ENCODE peak calls at places on chromosomes 16 and 17, in eight cellular contexts. K is Right ventricle myocardium superior; J is HS-5; D is activated gamma-delta T cell; U is CD4-positive, alpha-beta T cell; O is activated T-cell treated with anti-CD3 and anti-CD28 coated beads, Interleukin-2, amount 50 U/mL, for 72 hours; V is GF-D8; I is left ventricle myocardium inferior. Y is an unnamed sample.

GRCh38 chr17:338442-339192 is 14.0 kb downstream of the RPH3AL start:
- DNase-seq in K (no peak), J (no peak), D (no peak), U (no peak), O (no peak), V (peak; percentile 0), I (no peak), Y (no peak)

GRCh38 chr17:18042969-18043368 is 3.8 kb downstream of the GID4 start:
- DNase-seq in K (no peak), J (no peak), D (no peak), U (no peak), O (no peak), V (no peak), I (no peak), Y (no peak)

GRCh38 chr17:65595071-65595655 is 33.7 kb upstream of the AXIN2 start:
- DNase-seq in K (no peak), J (no peak), D (no peak), U (no peak), O (no peak), V (no peak), I (no peak), Y (peak; percentile 58)

GRCh38 chr17:19021622-19022083 is 17.1 kb upstream of the FAM83G start:
- DNase-seq in K (peak; percentile 46), J (no peak), D (no peak), U (peak; percentile 34), O (peak; percentile 39), V (no peak), I (no peak), Y (no peak)

GRCh38 chr16:67543036-67543435 is 14.4 kb downstream of the RIPOR1 start:
- DNase-seq in K (no peak), J (no peak), D (no peak), U (no peak), O (no peak), V (no peak), I (no peak), Y (no peak)

GRCh38 chr17:59413014-59413725 is 81.7 kb downstream of the YPEL2 start:
- DNase-seq in K (no peak), J (no peak), D (no peak), U (no peak), O (no peak), V (no peak), I (no peak), Y (no peak)

GRCh38 chr17:28953444-28954118 is 2.3 kb upstream of the PHF12 start:
- DNase-seq in K (no peak), J (no peak), D (no peak), U (peak; percentile 39), O (peak; percentile 63), V (no peak), I (no peak), Y (peak; percentile 85)

GRCh38 chr17:72614476-72614870 is 478.0 kb downstream of the SLC39A11 start:
- DNase-seq in K (no peak), J (no peak), D (no peak), U (no peak), O (no peak), V (no peak), I (no peak), Y (no peak)

GRCh38 chr16:82379601-82380000 is 209.6 kb upstream of the MPHOSPH6 start:
- DNase-seq in K (no peak), J (no peak), D (no peak), U (no peak), O (no peak), V (no peak), I (no peak), Y (no peak)

GRCh38 chr17:60193482-60193881 is 43.7 kb downstream of the CA4 start:
- DNase-seq in K (no peak), J (no peak), D (no peak), U (no peak), O (no peak), V (no peak), I (no peak), Y (no peak)

GRCh38 chr17:21297026-21297520 is 12.6 kb downstream of the MAP2K3 start:
- DNase-seq in K (no peak), J (no peak), D (no peak), U (no peak), O (no peak), V (no peak), I (no peak), Y (no peak)

GRCh38 chr17:43591750-43592562 is 45.8 kb upstream of the ETV4 start:
- DNase-seq in K (peak; percentile 86), J (peak; percentile 80), D (no peak), U (no peak), O (no peak), V (no peak), I (peak; percentile 86), Y (no peak)

GRCh38 chr17:40799859-40800258 is at the start of gene KRT28:
- DNase-seq in K (no peak), J (no peak), D (no peak), U (no peak), O (no peak), V (no peak), I (no peak), Y (no peak)

GRCh38 chr17:68294196-68294555 is 2.9 kb downstream of the ARSG start:
- DNase-seq in K (no peak), J (no peak), D (no peak), U (no peak), O (no peak), V (no peak), I (no peak), Y (peak; percentile 14)

GRCh38 chr17:17859909-17860760 is 23.3 kb upstream of the SREBF1 start:
- DNase-seq in K (peak; percentile 79), J (no peak), D (no peak), U (peak; percentile 66), O (peak; percentile 72), V (peak; percentile 8), I (peak; percentile 76), Y (peak; percentile 89)

GRCh38 chr17:55318081-55318480 is 53.3 kb downstream of the HLF start:
- DNase-seq in K (no peak), J (no peak), D (no peak), U (no peak), O (no peak), V (no peak), I (no peak), Y (no peak)

GRCh38 chr17:2299136-2299535 is 4.4 kb downstream of the SMG6 start:
- DNase-seq in K (no peak), J (no peak), D (no peak), U (no peak), O (no peak), V (no peak), I (no peak), Y (no peak)

GRCh38 chr17:31511583-31511982 is 120.1 kb downstream of the RAB11FIP4 start:
- DNase-seq in K (no peak), J (no peak), D (no peak), U (no peak), O (no peak), V (no peak), I (no peak), Y (no peak)

GRCh38 chr17:57391076-57391825 is 134.9 kb downstream of the MSI2 start:
- DNase-seq in K (no peak), J (no peak), D (no peak), U (no peak), O (no peak), V (no peak), I (no peak), Y (no peak)

GRCh38 chr17:82583720-82584234 is 64.2 kb downstream of the FOXK2 start:
- DNase-seq in K (no peak), J (no peak), D (no peak), U (no peak), O (peak; percentile 60), V (no peak), I (no peak), Y (no peak)

GRCh38 chr17:76868669-76869208 is 535 bp downstream of the MGAT5B start:
- DNase-seq in K (no peak), J (no peak), D (no peak), U (no peak), O (peak; percentile 17), V (no peak), I (no peak), Y (peak; percentile 77)

GRCh38 chr17:835263-835662 is 53.1 kb downstream of the MRM3 start:
- DNase-seq in K (no peak), J (peak; percentile 10), D (no peak), U (no peak), O (no peak), V (no peak), I (no peak), Y (peak; percentile 69)

GRCh38 chr17:43448720-43449469 is 34.9 kb upstream of the DHX8 start:
- DNase-seq in K (no peak), J (no peak), D (no peak), U (no peak), O (no peak), V (no peak), I (no peak), Y (no peak)

GRCh38 chr16:49576941-49577340 is 203.3 kb downstream of the C16orf78 start:
- DNase-seq in K (no peak), J (no peak), D (no peak), U (no peak), O (no peak), V (no peak), I (no peak), Y (no peak)

GRCh38 chr16:31508706-31509523 is 724 bp upstream of the RUSF1 start:
- DNase-seq in K (no peak), J (no peak), D (no peak), U (no peak), O (no peak), V (no peak), I (no peak), Y (no peak)

GRCh38 chr16:57539072-57539796 is 2.9 kb upstream of the CCDC102A start:
- DNase-seq in K (no peak), J (no peak), D (no peak), U (no peak), O (peak; percentile 46), V (no peak), I (no peak), Y (no peak)

GRCh38 chr17:62627219-62627903 is at the start of gene MRC2:
- DNase-seq in K (peak; percentile 83), J (peak; percentile 49), D (no peak), U (no peak), O (peak; percentile 48), V (no peak), I (peak; percentile 74), Y (peak; percentile 84)

GRCh38 chr17:21252875-21253645 is at the start of gene NATD1:
- DNase-seq in K (peak; percentile 95), J (no peak), D (peak; percentile 78), U (peak; percentile 73), O (peak; percentile 83), V (no peak), I (peak; percentile 91), Y (peak; percentile 93)

GRCh38 chr16:57413301-57413730 is 8.7 kb downstream of the CCL17 start:
- DNase-seq in K (no peak), J (no peak), D (no peak), U (no peak), O (no peak), V (no peak), I (no peak), Y (no peak)

GRCh38 chr16:70577256-70577698 is 53.7 kb downstream of the SF3B3 start:
- DNase-seq in K (peak; percentile 40), J (peak; percentile 54), D (no peak), U (no peak), O (no peak), V (no peak), I (no peak), Y (no peak)

GRCh38 chr17:45223541-45224528 is 2.1 kb downstream of the FMNL1 start:
- DNase-seq in K (peak; percentile 40), J (no peak), D (no peak), U (no peak), O (peak; percentile 78), V (no peak), I (no peak), Y (no peak)

GRCh38 chr17:7935859-7936258 is 3.9 kb downstream of the CNTROB start:
- DNase-seq in K (no peak), J (no peak), D (no peak), U (no peak), O (no peak), V (no peak), I (no peak), Y (no peak)

GRCh38 chr16:87431926-87432325 is 39.8 kb downstream of the MAP1LC3B start:
- DNase-seq in K (peak; percentile 19), J (no peak), D (no peak), U (no peak), O (no peak), V (no peak), I (no peak), Y (no peak)

GRCh38 chr17:37648555-37648954 is 5.3 kb upstream of the DDX52 start:
- DNase-seq in K (no peak), J (no peak), D (no peak), U (no peak), O (no peak), V (no peak), I (no peak), Y (no peak)

Y was measured in iPS-NIHi11.